ENCODE peak calls at places on chromosome 9, in six cellular contexts. Y, E, O, R, L and U are unnamed samples.

GRCh38 chr9:37969130-37969529 is 65.2 kb upstream of the SLC25A51 start:
- DNase-seq in Y (peak), E (no peak), O (no peak), R (no peak), L (no peak), U (no peak)

GRCh38 chr9:134130503-134131375 is 5.1 kb upstream of the WDR5 start:
- DNase-seq in Y (peak), E (no peak), O (peak), R (peak), L (no peak), U (no peak)

GRCh38 chr9:3271157-3271556 is 254.6 kb downstream of the RFX3 start:
- DNase-seq in Y (no peak), E (no peak), O (no peak), R (no peak), L (no peak), U (no peak)

GRCh38 chr9:122180633-122181032 is 20.9 kb downstream of the MORN5 start:
- DNase-seq in Y (peak), E (no peak), O (no peak), R (peak), L (peak), U (no peak)

GRCh38 chr9:133569891-133570651 is 35.6 kb downstream of the ADAMTSL2 start:
- DNase-seq in Y (no peak), E (no peak), O (no peak), R (no peak), L (no peak), U (no peak)

GRCh38 chr9:2837915-2838314 is 6.0 kb downstream of the PUM3 start:
- DNase-seq in Y (peak), E (no peak), O (no peak), R (no peak), L (no peak), U (no peak)

GRCh38 chr9:18947772-18948391 is 85.1 kb downstream of the SAXO1 start:
- DNase-seq in Y (peak), E (no peak), O (no peak), R (no peak), L (peak), U (no peak)

GRCh38 chr9:114039484-114039883 is 38.6 kb downstream of the AMBP start:
- DNase-seq in Y (no peak), E (no peak), O (peak), R (no peak), L (no peak), U (no peak)

GRCh38 chr9:34125681-34126206 is 754 bp downstream of the DCAF12 start:
- DNase-seq in Y (peak), E (no peak), O (no peak), R (peak), L (peak), U (no peak)

GRCh38 chr9:26675055-26675454 is 217.5 kb downstream of the CAAP1 start:
- DNase-seq in Y (no peak), E (no peak), O (no peak), R (no peak), L (no peak), U (no peak)

GRCh38 chr9:114274217-114274616 is 48.7 kb upstream of the ORM1 start:
- DNase-seq in Y (no peak), E (no peak), O (no peak), R (no peak), L (no peak), U (no peak)

GRCh38 chr9:131167146-131167692 is 41.8 kb downstream of the NUP214 start:
- DNase-seq in Y (no peak), E (no peak), O (no peak), R (no peak), L (no peak), U (no peak)

GRCh38 chr9:21567926-21568325 is 85.8 kb upstream of the IFNE start:
- DNase-seq in Y (no peak), E (no peak), O (no peak), R (no peak), L (no peak), U (no peak)

GRCh38 chr9:113755433-113755832 is 120.7 kb upstream of the ZNF618 start:
- DNase-seq in Y (no peak), E (no peak), O (no peak), R (no peak), L (no peak), U (no peak)

GRCh38 chr9:15642369-15642962 is 89.6 kb downstream of the CCDC171 start:
- DNase-seq in Y (peak), E (no peak), O (no peak), R (peak), L (peak), U (no peak)

GRCh38 chr9:16873131-16873787 is 2.8 kb upstream of the BNC2 start:
- DNase-seq in Y (peak), E (no peak), O (no peak), R (no peak), L (no peak), U (no peak)

GRCh38 chr9:135671591-135672041 is 8.5 kb downstream of the LCN9 start:
- DNase-seq in Y (no peak), E (no peak), O (no peak), R (no peak), L (no peak), U (no peak)

GRCh38 chr9:134375430-134376385 is 49.5 kb downstream of the RXRA start:
- DNase-seq in Y (no peak), E (no peak), O (peak), R (no peak), L (no peak), U (no peak)

GRCh38 chr9:20592673-20593072 is 29.6 kb downstream of the MLLT3 start:
- DNase-seq in Y (peak), E (no peak), O (no peak), R (peak), L (no peak), U (no peak)

GRCh38 chr9:80503692-80504400 is 932.1 kb downstream of the TLE4 start:
- DNase-seq in Y (peak), E (no peak), O (no peak), R (no peak), L (no peak), U (no peak)

GRCh38 chr9:10875752-10876151 is 262.9 kb upstream of the PTPRD start:
- DNase-seq in Y (no peak), E (no peak), O (no peak), R (peak), L (no peak), U (no peak)

GRCh38 chr9:14066815-14067214 is 247.1 kb downstream of the NFIB start:
- DNase-seq in Y (no peak), E (no peak), O (no peak), R (no peak), L (no peak), U (no peak)

GRCh38 chr9:80928697-80929096 is 760.6 kb downstream of the TLE1 start:
- DNase-seq in Y (no peak), E (no peak), O (no peak), R (no peak), L (peak), U (no peak)

GRCh38 chr9:86046080-86046636 is 53.2 kb downstream of the GOLM1 start:
- DNase-seq in Y (no peak), E (no peak), O (no peak), R (no peak), L (no peak), U (no peak)

GRCh38 chr9:86843182-86843581 is 104.1 kb downstream of the GAS1 start:
- DNase-seq in Y (peak), E (no peak), O (no peak), R (no peak), L (no peak), U (no peak)

GRCh38 chr9:93662952-93663572 is 86.7 kb downstream of the PHF2 start:
- DNase-seq in Y (no peak), E (no peak), O (no peak), R (no peak), L (no peak), U (no peak)

GRCh38 chr9:108040783-108041182 is 551.2 kb upstream of the KLF4 start:
- DNase-seq in Y (peak), E (no peak), O (no peak), R (peak), L (no peak), U (no peak)

GRCh38 chr9:98886691-98887229 is 56.9 kb upstream of the COL15A1 start:
- DNase-seq in Y (no peak), E (no peak), O (no peak), R (no peak), L (peak), U (no peak)

GRCh38 chr9:6040077-6040476 is 24.7 kb upstream of the RANBP6 start:
- DNase-seq in Y (no peak), E (no peak), O (no peak), R (no peak), L (peak), U (no peak)

GRCh38 chr9:91500509-91501011 is 76.9 kb upstream of the NFIL3 start:
- DNase-seq in Y (peak), E (no peak), O (no peak), R (peak), L (peak), U (no peak)

GRCh38 chr9:128607642-128608350 is 48.9 kb downstream of the DYNC2I2 start:
- DNase-seq in Y (peak), E (peak), O (no peak), R (no peak), L (no peak), U (no peak)

GRCh38 chr9:132143359-132143758 is 18.5 kb upstream of the NTNG2 start:
- DNase-seq in Y (no peak), E (no peak), O (no peak), R (no peak), L (no peak), U (no peak)

GRCh38 chr9:69204869-69205268 is 30.8 kb downstream of the TJP2 start:
- DNase-seq in Y (peak), E (peak), O (no peak), R (no peak), L (no peak), U (no peak)

GRCh38 chr9:85016389-85016997 is 347.0 kb downstream of the NTRK2 start:
- DNase-seq in Y (no peak), E (no peak), O (peak), R (no peak), L (no peak), U (no peak)

GRCh38 chr9:99977042-99977792 is 70.8 kb downstream of the STX17 start:
- DNase-seq in Y (no peak), E (no peak), O (no peak), R (no peak), L (no peak), U (no peak)

GRCh38 chr9:73137914-73138313 is 13.8 kb upstream of the ANXA1 start:
- DNase-seq in Y (no peak), E (no peak), O (no peak), R (no peak), L (no peak), U (no peak)

GRCh38 chr9:6646028-6646636 is 603 bp upstream of the GLDC start:
- DNase-seq in Y (no peak), E (no peak), O (no peak), R (no peak), L (no peak), U (no peak)

GRCh38 chr9:18976368-18977238 is 56.4 kb downstream of the SAXO1 start:
- DNase-seq in Y (peak), E (no peak), O (no peak), R (peak), L (peak), U (no peak)